ENCODE peak calls at places on chromosome 16, in six cellular contexts. M, T, W, I, N and L are unnamed samples. For H3K4me1, the result is how much of the 10 kb centered on the place peaks cover.

GRCh38 chr16:27690604-27691003 is 140.7 kb downstream of the KATNIP start:
- DNase-seq in M (no peak), T (no peak), W (no peak), I (no peak), N (peak), L (peak)

GRCh38 chr16:30984669-30985400 is at the start of gene HSD3B7:
- DNase-seq in M (peak), T (peak), W (peak), I (peak), N (peak), L (peak)

GRCh38 chr16:81633680-81634379 is 145.3 kb upstream of the PLCG2 start:
- DNase-seq in M (no peak), T (no peak), W (no peak), I (no peak), N (no peak), L (no peak)

GRCh38 chr16:71214771-71215381 is 15.6 kb downstream of the HYDIN start:
- DNase-seq in M (no peak), T (no peak), W (no peak), I (no peak), N (no peak), L (no peak)

GRCh38 chr16:54459509-54460235 is 173.1 kb upstream of the IRX3 start:
- DNase-seq in M (no peak), T (no peak), W (no peak), I (no peak), N (no peak), L (no peak)

GRCh38 chr16:49532243-49532870 is 158.8 kb downstream of the C16orf78 start:
- DNase-seq in M (no peak), T (no peak), W (no peak), I (no peak), N (no peak), L (peak)

GRCh38 chr16:20743591-20743990 is 2.0 kb upstream of the THUMPD1 start:
- DNase-seq in M (no peak), T (no peak), W (no peak), I (no peak), N (no peak), L (no peak)

GRCh38 chr16:79648846-79649245 is 48.3 kb upstream of the MAF start:
- DNase-seq in M (no peak), T (no peak), W (no peak), I (no peak), N (no peak), L (no peak)

GRCh38 chr16:27169511-27170071 is 33.7 kb upstream of the KDM8 start:
- DNase-seq in M (no peak), T (peak), W (peak), I (no peak), N (no peak), L (no peak)

GRCh38 chr16:83912152-83912948 is 13.4 kb downstream of the MLYCD start:
- DNase-seq in M (no peak), T (no peak), W (no peak), I (no peak), N (no peak), L (no peak)

GRCh38 chr16:48535831-48536599 is 74.0 kb downstream of the N4BP1 start:
- DNase-seq in M (no peak), T (no peak), W (no peak), I (peak), N (peak), L (peak)

GRCh38 chr16:63057342-63057741 is 1021.1 kb upstream of the CDH8 start:
- DNase-seq in M (no peak), T (no peak), W (no peak), I (no peak), N (no peak), L (no peak)

GRCh38 chr16:84144301-84144858 is 597 bp downstream of the HSDL1 start:
- DNase-seq in M (no peak), T (peak), W (peak), I (no peak), N (peak), L (peak)

GRCh38 chr16:74813109-74813641 is 38.6 kb upstream of the FA2H start:
- DNase-seq in M (peak), T (peak), W (peak), I (peak), N (peak), L (peak)

GRCh38 chr16:81528258-81528657 is 83.7 kb downstream of the CMIP start:
- DNase-seq in M (no peak), T (no peak), W (no peak), I (no peak), N (peak), L (no peak)

GRCh38 chr16:27242868-27243590 is 25.5 kb downstream of the NSMCE1 start:
- DNase-seq in M (no peak), T (peak), W (no peak), I (peak), N (peak), L (peak)

DNA sequence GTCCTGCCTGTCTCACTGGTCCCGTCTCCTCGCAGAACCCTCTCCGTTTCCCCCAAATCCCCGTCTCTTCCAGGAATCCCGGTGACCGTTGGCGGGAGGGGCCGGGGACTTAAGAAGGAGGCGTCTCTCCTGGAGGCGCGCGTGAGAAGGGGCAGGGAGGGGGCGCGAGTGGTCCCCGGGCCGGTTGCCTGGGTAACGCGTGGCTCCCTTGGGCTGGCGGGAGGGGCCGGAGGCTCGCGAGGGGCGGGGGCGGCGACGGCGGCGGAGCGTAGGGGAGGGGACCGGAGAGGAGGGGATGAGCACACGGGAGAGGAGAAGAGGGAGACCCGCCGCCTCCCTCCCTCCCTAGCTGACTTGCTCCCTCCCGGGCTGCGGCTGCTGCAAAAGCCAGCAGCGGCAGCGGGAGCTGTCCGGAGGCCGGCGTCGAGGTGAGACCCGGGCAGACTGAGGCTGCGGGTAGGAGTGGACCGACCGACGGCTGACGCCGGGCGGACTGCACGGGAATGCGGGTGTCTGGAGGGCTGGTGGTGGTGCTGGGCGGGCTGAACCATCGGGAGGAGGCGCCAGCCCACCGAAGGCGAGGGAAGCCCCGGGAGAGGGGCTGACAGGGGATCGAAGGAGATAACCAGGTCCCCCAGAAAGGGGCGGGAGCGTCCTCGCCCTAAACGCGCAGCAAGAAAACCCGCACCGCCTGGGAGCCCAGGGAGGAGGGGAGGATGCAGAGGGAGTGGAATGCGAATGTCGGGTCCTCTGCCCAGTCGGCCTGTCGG is at the start of gene PRRT2:
- DNase-seq in M (no peak), T (peak), W (no peak), I (peak), N (no peak), L (peak)
- H3K4me1 ChIP-seq in M (under half), T (half or more), W (half or more), I (under half), N (under half), L (under half)

DNA sequence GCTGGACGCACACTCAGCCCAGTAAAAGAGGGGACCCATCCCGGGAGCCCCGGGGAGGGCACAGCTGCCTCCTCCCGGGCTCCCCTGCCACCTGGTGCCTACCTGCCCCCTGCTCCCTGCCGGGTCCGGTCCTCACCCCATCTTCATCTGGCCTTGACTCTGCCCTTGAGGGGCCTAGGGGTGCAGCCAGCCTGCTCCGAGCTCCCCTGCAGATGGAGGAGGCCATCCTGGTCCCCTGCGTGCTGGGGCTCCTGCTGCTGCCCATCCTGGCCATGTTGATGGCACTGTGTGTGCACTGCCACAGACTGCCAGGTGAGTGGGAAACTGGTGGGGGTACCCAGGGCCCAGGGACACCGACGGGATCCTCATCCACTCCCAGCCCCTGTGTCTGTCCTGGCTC is 354 bp downstream of the LAT start:
- DNase-seq in M (no peak), T (no peak), W (no peak), I (no peak), N (no peak), L (no peak)
- H3K27ac ChIP-seq in M (no peak), T (peak), W (peak), I (no peak), N (peak), L (no peak)

GRCh38 chr16:11615756-11616447 is 29.2 kb upstream of the LITAF start:
- DNase-seq in M (peak), T (no peak), W (no peak), I (no peak), N (no peak), L (no peak)
- H3K4me1 ChIP-seq in M (under half), T (half or more), W (under half), I (under half), N (under half), L (under half)

GRCh38 chr16:68885321-68885720 is 42.0 kb downstream of the TANGO6 start:
- DNase-seq in M (no peak), T (no peak), W (no peak), I (no peak), N (no peak), L (no peak)

GRCh38 chr16:68884391-68884790 is 41.1 kb downstream of the TANGO6 start:
- DNase-seq in M (no peak), T (no peak), W (no peak), I (no peak), N (no peak), L (no peak)

GRCh38 chr16:68883685-68884084 is 40.4 kb downstream of the TANGO6 start:
- DNase-seq in M (no peak), T (no peak), W (no peak), I (no peak), N (no peak), L (no peak)

GRCh38 chr16:68887107-68887506 is 43.8 kb downstream of the TANGO6 start:
- DNase-seq in M (no peak), T (no peak), W (no peak), I (no peak), N (no peak), L (no peak)

GRCh38 chr16:68884867-68885266 is 41.5 kb downstream of the TANGO6 start:
- DNase-seq in M (no peak), T (no peak), W (no peak), I (no peak), N (no peak), L (no peak)
- H3K27ac ChIP-seq in M (no peak), T (no peak), W (no peak), I (peak), N (no peak), L (no peak)

GRCh38 chr16:89105599-89106151 is 12.0 kb downstream of the ACSF3 start:
- DNase-seq in M (no peak), T (peak), W (no peak), I (no peak), N (peak), L (no peak)

GRCh38 chr16:89106533-89107208 is 13.0 kb downstream of the ACSF3 start:
- DNase-seq in M (no peak), T (peak), W (no peak), I (no peak), N (peak), L (no peak)

GRCh38 chr16:89104930-89105571 is 11.4 kb downstream of the ACSF3 start:
- DNase-seq in M (no peak), T (peak), W (no peak), I (no peak), N (peak), L (no peak)

GRCh38 chr16:89108412-89108811 is 14.8 kb downstream of the ACSF3 start:
- DNase-seq in M (no peak), T (no peak), W (no peak), I (no peak), N (no peak), L (no peak)

GRCh38 chr16:89107209-89107582 is 13.5 kb downstream of the ACSF3 start:
- DNase-seq in M (no peak), T (no peak), W (no peak), I (no peak), N (peak), L (no peak)
- H3K4me1 ChIP-seq in M (under half), T (under half), W (under half), I (under half), N (under half), L (under half)

GRCh38 chr16:2500634-2500936 is 13.2 kb upstream of the ATP6V0C start:
- DNase-seq in M (no peak), T (no peak), W (no peak), I (no peak), N (no peak), L (no peak)

GRCh38 chr16:2499454-2499853 is 14.3 kb upstream of the ATP6V0C start:
- DNase-seq in M (no peak), T (no peak), W (no peak), I (no peak), N (no peak), L (no peak)

GRCh38 chr16:2499890-2500633 is 13.7 kb upstream of the ATP6V0C start:
- DNase-seq in M (no peak), T (no peak), W (no peak), I (no peak), N (peak), L (no peak)

GRCh38 chr16:2500937-2501750 is 12.6 kb upstream of the ATP6V0C start:
- DNase-seq in M (peak), T (peak), W (peak), I (peak), N (peak), L (peak)

DNA sequence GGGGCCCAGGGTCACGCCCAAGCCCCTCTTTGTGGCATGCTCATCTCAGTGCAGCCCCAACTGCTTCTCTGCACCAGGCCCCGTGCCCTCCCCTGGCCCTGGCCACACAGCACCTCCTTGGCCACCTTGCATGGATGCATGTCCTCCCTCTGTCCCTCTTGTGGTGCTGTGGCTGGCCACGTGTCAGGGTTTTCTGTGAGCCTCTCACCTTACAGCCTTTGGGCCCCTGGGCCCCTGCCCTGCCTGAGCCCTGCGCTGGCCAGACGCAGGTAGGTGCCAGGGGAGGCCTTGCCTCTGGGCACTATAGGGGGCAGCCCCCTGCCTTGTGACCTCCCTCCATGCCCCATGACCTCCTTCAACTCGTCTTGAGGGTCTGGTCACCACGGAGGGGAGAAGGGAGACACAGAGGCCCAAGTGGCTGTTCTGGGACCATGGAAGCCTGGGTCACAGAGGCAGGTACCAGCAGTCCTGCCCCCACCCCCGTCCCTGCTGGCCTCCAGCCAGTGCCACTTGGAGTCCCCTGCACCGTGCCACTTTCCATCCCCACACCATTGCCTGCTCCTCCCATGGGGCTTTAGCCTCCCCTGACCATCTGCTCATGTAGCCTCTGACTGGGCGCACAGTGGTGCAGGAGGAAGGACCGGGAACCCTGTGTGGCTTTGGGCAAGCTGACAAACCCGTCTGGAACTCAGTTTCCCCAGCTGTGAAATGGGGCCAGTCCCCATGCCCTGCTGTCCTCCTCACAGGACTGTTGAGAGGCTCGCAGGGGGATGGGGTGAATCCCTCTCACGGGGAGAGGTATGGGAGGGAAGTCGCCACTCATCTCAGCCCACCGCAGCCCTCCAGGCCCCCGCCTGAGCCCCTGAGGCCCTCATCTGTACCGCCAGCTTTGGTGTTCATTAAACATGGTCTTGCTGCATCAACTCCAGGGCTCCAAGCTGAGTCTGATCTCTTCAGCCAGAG is 11.5 kb upstream of the ATP6V0C start:
- DNase-seq in M (no peak), T (no peak), W (no peak), I (no peak), N (peak), L (no peak)
- H3K27ac ChIP-seq in M (no peak), T (no peak), W (no peak), I (peak), N (no peak), L (no peak)

DNA sequence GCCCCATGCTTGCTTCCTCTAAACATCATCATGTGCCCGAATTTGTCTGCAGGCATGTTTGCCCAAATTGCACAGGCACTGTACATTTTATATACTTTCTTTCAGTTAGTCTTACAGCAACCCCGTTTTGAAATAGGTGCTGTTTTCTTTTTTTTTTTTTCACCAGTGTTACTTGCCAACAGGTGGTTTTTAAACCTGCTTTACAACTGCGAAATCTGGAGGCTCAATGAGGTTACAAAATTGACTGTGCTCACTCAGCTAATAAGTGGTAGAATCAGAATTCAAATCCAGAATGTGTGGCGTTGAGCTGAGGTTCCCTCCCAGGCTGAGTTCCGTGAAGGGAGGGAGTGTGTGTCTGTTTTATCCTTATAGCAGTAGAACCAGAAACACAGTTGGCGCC is 5.8 kb downstream of the PLA2G15 start:
- DNase-seq in M (no peak), T (no peak), W (no peak), I (no peak), N (no peak), L (no peak)
- H3K4me1 ChIP-seq in M (under half), T (under half), W (under half), I (under half), N (under half), L (under half)